ENCODE peak calls at places on chromosomes 13 and 19, in four cellular contexts. R is HepG2, C is GM12878, J is H1. Z is an unnamed sample.

GRCh38 chr13:109547942-109548860 is 238.2 kb downstream of the IRS2 start:
- DNase-seq in R (no peak), C (no peak), J (no peak), Z (no peak)

GRCh38 chr13:51801631-51802099 is 2.3 kb downstream of the DHRS12 start:
- DNase-seq in R (no peak), C (no peak), J (no peak), Z (no peak)

GRCh38 chr19:34664870-34665269 is 12.1 kb downstream of the SCGB2B2 start:
- DNase-seq in R (no peak), C (no peak), J (no peak), Z (no peak)

GRCh38 chr19:41615207-41615606 is 11.7 kb downstream of the CEACAM4 start:
- DNase-seq in R (no peak), C (no peak), J (no peak), Z (no peak)

GRCh38 chr13:102401305-102401704 is 543 bp downstream of the FGF14 start:
- DNase-seq in R (no peak), C (no peak), J (no peak), Z (no peak)

GRCh38 chr13:74136089-74136658 is 2.0 kb upstream of the KLF12 start:
- DNase-seq in R (no peak), C (no peak), J (no peak), Z (no peak)

GRCh38 chr19:35882074-35882832 is 13.9 kb downstream of the APLP1 start:
- DNase-seq in R (peak), C (peak), J (no peak), Z (peak)

GRCh38 chr19:44992336-44993163 is 8.7 kb upstream of the RELB start:
- DNase-seq in R (no peak), C (no peak), J (no peak), Z (no peak)

GRCh38 chr19:7595466-7596133 is at the start of gene CAMSAP3:
- DNase-seq in R (peak), C (no peak), J (peak), Z (peak)

GRCh38 chr13:20412761-20413355 is 112.8 kb downstream of the CRYL1 start:
- DNase-seq in R (no peak), C (no peak), J (no peak), Z (no peak)

GRCh38 chr19:47826800-47827199 is 5.1 kb downstream of the CRX start:
- DNase-seq in R (no peak), C (no peak), J (no peak), Z (no peak)

DNA sequence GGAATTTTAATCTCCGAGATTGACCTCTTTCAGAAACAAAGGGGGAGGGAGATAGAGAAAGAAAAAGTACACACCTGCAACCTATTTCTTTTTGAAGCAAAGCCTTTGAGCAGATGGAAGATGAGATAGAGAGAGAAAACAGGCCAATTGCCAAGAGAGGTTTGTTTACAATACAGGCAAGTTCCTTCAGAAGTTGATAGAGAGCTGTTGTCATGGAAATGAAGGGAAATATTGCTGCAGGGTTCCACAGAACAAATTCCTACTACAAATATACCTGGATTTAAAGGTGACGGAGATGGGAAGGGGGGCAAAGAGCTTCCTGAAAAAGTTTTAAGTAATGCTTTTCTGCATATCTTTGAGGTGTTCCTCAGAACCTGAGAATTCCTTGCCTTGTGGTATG is 388.4 kb downstream of the NDFIP2 start:
- DNase-seq in R (peak), C (no peak), J (no peak), Z (no peak)
- TF ChIP-seq RAD21 in R (no peak), C (no peak), J (no peak), Z (no peak)

GRCh38 chr19:6126335-6126974 is 9.0 kb upstream of the ACSBG2 start:
- DNase-seq in R (peak), C (peak), J (no peak), Z (peak)
- TF ChIP-seq CBX5 in R (no peak), C (no peak), J (no peak), Z (peak)

DNA sequence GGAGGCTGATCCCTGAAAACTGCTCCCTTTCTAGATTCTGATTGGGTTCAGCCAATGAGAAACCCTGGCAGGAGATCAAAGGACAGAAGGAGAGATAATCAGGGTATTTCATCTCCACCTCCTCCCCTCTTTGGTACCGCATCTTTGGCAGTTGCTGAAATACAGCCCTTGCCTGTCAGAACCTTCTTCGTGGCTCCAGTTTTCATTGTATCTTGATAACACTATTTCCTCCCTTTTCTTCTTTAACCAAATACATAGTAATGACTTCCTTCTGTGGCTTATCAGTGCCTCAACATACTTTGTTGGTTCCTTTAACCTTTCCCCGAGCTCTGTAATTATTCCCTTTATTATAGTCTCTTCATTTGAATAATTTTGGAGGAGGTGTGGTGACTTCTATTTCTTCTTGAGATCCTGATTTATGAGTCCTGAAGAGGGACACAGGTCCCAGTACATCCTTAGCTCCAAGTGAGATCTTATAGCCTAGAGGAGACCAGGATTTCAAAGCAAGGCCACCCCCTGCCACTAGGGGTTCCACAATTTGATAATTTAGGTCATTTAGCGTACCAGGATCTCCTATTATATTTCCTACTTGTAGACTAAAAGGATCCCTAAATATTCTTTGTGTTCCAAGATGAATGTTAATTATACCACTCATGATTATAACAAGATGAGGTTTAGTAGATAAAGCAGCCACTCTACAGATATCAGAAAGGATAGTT is 98.0 kb downstream of the EDNRB start:
- DNase-seq in R (no peak), C (no peak), J (no peak), Z (no peak)
- TF ChIP-seq RFX5 in R (no peak), C (no peak), J (no peak), Z (no peak)

GRCh38 chr13:49667773-49668172 is 23.5 kb downstream of the EBPL start:
- DNase-seq in R (no peak), C (no peak), J (no peak), Z (no peak)

GRCh38 chr13:49664606-49665005 is 26.7 kb downstream of the EBPL start:
- DNase-seq in R (no peak), C (no peak), J (no peak), Z (no peak)

GRCh38 chr13:49670828-49671227 is 20.5 kb downstream of the EBPL start:
- DNase-seq in R (no peak), C (no peak), J (no peak), Z (no peak)

DNA sequence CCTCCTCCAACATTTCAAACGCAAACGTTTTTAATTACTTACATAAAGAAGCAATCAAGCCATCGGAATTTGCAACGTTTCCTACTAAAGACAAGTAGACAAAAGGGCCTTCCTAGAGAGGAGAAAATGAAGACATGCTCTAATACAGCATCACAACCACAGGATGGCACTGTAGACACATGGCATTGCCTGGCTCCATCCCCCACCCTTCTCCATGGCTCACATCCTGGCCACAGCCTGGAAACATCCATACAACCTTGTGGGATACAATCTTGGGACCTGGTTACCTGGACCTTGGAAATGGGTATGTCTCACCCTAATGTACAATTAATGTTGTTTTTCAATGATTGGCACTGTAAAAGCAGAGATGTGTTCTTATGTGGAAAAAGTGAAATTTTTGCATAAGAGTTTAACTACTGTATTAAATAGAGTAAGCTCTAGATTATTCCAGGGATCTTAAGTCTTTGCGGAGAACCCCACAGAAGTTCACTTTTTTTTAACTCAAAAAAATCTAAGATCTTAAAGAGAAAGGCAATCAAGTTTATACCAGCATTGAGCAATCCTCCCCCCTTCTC is 21.5 kb downstream of the EBPL start:
- DNase-seq in R (peak), C (no peak), J (peak), Z (peak)
- TF ChIP-seq RAD21 in R (peak), C (peak), J (peak), Z (peak)

DNA sequence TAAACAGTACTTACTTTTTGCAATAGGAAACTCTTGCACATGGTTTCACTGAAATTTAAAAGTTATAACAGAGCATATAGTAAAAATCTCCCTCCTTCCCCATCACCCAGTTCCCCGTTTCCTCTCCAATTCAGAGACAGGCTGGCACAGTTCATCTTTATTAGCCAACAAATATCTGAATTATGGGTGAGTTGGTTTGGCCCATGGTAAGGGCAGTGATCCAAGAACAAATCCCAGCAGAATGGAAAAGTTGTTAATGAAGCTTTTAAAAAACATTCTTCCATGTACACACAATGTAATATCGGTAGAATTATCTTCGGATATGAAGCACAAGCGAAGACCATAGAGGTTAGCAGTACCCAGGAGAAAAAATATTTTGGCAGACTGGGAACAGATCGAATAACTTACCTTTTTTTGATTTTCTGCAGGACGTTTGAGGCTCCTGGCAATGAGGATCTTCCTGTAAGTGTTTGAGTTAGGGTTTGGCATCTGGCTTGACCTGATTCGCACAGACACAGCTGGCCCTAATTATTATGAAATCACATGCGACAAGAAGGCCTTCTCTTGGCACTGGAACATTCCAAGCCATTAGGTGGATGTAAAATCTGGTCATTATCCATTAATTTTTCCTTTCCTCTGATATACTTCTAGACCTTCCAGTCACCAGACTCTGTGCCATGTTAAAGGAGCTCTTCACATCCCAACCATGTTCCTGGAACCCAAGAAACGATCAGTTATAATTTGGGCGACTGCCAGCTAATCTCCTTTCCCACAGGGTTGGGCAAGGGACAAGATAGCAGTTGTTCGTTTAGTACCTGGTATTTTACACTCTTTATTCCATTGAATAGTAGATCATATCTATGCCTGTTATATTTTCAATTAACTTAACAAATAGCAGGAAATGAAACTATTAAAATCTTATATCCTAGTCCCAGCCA is 139.4 kb upstream of the TSC22D1 start:
- DNase-seq in R (no peak), C (no peak), J (no peak), Z (no peak)
- TF ChIP-seq CBX5 in R (no peak), C (no peak), J (no peak), Z (no peak)

DNA sequence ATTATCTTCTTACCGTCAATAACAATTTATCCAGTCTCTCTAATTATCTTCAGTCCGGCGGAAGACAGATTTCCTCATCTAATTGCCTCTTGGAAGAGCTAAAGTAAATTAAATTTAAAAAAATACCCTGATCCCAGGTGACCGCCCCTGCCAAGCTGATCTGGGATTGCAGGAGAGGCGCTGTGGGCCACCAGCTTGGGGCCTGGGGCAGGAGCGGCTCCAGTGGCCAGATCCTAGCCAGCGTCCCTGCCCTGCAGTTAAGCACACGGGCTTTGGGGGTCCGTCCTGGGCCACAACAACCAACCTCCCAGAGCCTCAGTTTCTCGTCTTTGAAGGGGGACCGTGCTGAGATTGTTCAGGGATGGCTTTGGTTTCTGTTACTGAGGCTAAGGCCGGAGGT is 12.4 kb upstream of the TMEM255B start:
- DNase-seq in R (no peak), C (no peak), J (no peak), Z (no peak)
- TF ChIP-seq RFX5 in R (no peak), C (no peak), J (no peak), Z (no peak)

DNA sequence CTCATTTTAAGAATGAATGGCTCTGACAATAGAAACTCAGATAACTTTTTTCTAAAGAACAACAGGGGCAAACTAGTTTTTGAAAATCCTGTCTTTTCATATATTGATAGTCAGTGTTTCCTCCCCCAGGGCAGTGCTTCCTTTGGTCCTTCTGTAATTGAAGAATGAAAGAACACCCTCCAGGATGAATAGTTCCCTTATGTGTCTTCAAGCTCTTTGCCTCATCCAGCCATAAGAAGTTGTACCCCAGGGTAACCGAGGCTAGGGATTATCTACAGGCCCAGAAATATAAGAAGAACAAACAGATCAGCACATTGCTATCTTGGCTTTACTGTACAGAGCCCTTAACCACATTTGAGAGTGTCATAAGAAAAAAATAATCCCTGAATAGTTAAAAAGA is 12.1 kb upstream of the ERICH6B start:
- DNase-seq in R (no peak), C (no peak), J (no peak), Z (no peak)
- TF ChIP-seq RAD21 in R (no peak), C (no peak), J (no peak), Z (no peak)